ENCODE peak calls at places on chromosomes 7 and 10, in eight cellular contexts. One of them, this sample, is unnamed.
A peak's percentile ranks its signal among the peaks of the same experiment; 100 is the strongest.

GRCh38 chr7:77351539-77352004 is 64.6 kb downstream of the GSAP start:
- DNase-seq in endothelial cell: peak; percentile 17
- DNase-seq in sigmoid colon: no peak
- DNase-seq in nephron progenitor cell: no peak
- DNase-seq in neural crest cell: no peak
- DNase-seq in cardiac fibroblast: no peak
- DNase-seq in GM13977: peak; percentile 52
- DNase-seq in activated B cell treated with CpG ODN at 0.5 μM for 24 hours: peak; percentile 29
- DNase-seq in this sample: no peak

GRCh38 chr7:11835260-11835659 is 3.3 kb upstream of the THSD7A start:
- DNase-seq in endothelial cell: no peak
- DNase-seq in sigmoid colon: no peak
- DNase-seq in nephron progenitor cell: no peak
- DNase-seq in neural crest cell: no peak
- DNase-seq in cardiac fibroblast: peak; percentile 16
- DNase-seq in GM13977: no peak
- DNase-seq in activated B cell treated with CpG ODN at 0.5 μM for 24 hours: no peak
- DNase-seq in this sample: no peak

GRCh38 chr7:99997545-99998137 is 17.8 kb upstream of the ZKSCAN1 start:
- DNase-seq in endothelial cell: peak; percentile 33
- DNase-seq in sigmoid colon: peak; percentile 78
- DNase-seq in nephron progenitor cell: no peak
- DNase-seq in neural crest cell: no peak
- DNase-seq in cardiac fibroblast: peak; percentile 33
- DNase-seq in GM13977: peak; percentile 76
- DNase-seq in activated B cell treated with CpG ODN at 0.5 μM for 24 hours: peak; percentile 60
- DNase-seq in this sample: no peak

GRCh38 chr7:133207687-133208086 is 45.2 kb upstream of the EXOC4 start:
- DNase-seq in endothelial cell: no peak
- DNase-seq in sigmoid colon: no peak
- DNase-seq in nephron progenitor cell: no peak
- DNase-seq in neural crest cell: no peak
- DNase-seq in cardiac fibroblast: peak; percentile 24
- DNase-seq in GM13977: peak; percentile 29
- DNase-seq in activated B cell treated with CpG ODN at 0.5 μM for 24 hours: no peak
- DNase-seq in this sample: no peak

GRCh38 chr10:124332426-124332825 is 86.3 kb downstream of the OAT start:
- DNase-seq in endothelial cell: no peak
- DNase-seq in sigmoid colon: no peak
- DNase-seq in nephron progenitor cell: no peak
- DNase-seq in neural crest cell: no peak
- DNase-seq in cardiac fibroblast: peak; percentile 63
- DNase-seq in GM13977: no peak
- DNase-seq in activated B cell treated with CpG ODN at 0.5 μM for 24 hours: no peak
- DNase-seq in this sample: peak; percentile 52

GRCh38 chr10:58740620-58741369 is 228.1 kb downstream of the BICC1 start:
- DNase-seq in endothelial cell: no peak
- DNase-seq in sigmoid colon: no peak
- DNase-seq in nephron progenitor cell: no peak
- DNase-seq in neural crest cell: no peak
- DNase-seq in cardiac fibroblast: peak; percentile 29
- DNase-seq in GM13977: no peak
- DNase-seq in activated B cell treated with CpG ODN at 0.5 μM for 24 hours: no peak
- DNase-seq in this sample: no peak

GRCh38 chr10:102710604-102711003 is 3.6 kb downstream of the ARL3 start:
- DNase-seq in endothelial cell: no peak
- DNase-seq in sigmoid colon: no peak
- DNase-seq in nephron progenitor cell: no peak
- DNase-seq in neural crest cell: no peak
- DNase-seq in cardiac fibroblast: peak; percentile 65
- DNase-seq in GM13977: no peak
- DNase-seq in activated B cell treated with CpG ODN at 0.5 μM for 24 hours: no peak
- DNase-seq in this sample: peak; percentile 82

GRCh38 chr7:49111706-49112105 is 187.4 kb downstream of the CDC14C start:
- DNase-seq in endothelial cell: no peak
- DNase-seq in sigmoid colon: no peak
- DNase-seq in nephron progenitor cell: no peak
- DNase-seq in neural crest cell: no peak
- DNase-seq in cardiac fibroblast: no peak
- DNase-seq in GM13977: no peak
- DNase-seq in activated B cell treated with CpG ODN at 0.5 μM for 24 hours: no peak
- DNase-seq in this sample: no peak

GRCh38 chr7:29486191-29486700 is 77.4 kb upstream of the PRR15 start:
- DNase-seq in endothelial cell: no peak
- DNase-seq in sigmoid colon: no peak
- DNase-seq in nephron progenitor cell: no peak
- DNase-seq in neural crest cell: no peak
- DNase-seq in cardiac fibroblast: no peak
- DNase-seq in GM13977: no peak
- DNase-seq in activated B cell treated with CpG ODN at 0.5 μM for 24 hours: no peak
- DNase-seq in this sample: no peak

GRCh38 chr10:99534939-99535763 is 2.4 kb downstream of the NKX2-3 start:
- DNase-seq in endothelial cell: no peak
- DNase-seq in sigmoid colon: peak; percentile 77
- DNase-seq in nephron progenitor cell: peak; percentile 73
- DNase-seq in neural crest cell: no peak
- DNase-seq in cardiac fibroblast: no peak
- DNase-seq in GM13977: peak; percentile 54
- DNase-seq in activated B cell treated with CpG ODN at 0.5 μM for 24 hours: no peak
- DNase-seq in this sample: no peak

GRCh38 chr10:103502849-103503660 is 9.6 kb downstream of the NEURL1 start:
- DNase-seq in endothelial cell: no peak
- DNase-seq in sigmoid colon: no peak
- DNase-seq in nephron progenitor cell: no peak
- DNase-seq in neural crest cell: no peak
- DNase-seq in cardiac fibroblast: no peak
- DNase-seq in GM13977: no peak
- DNase-seq in activated B cell treated with CpG ODN at 0.5 μM for 24 hours: no peak
- DNase-seq in this sample: no peak

GRCh38 chr10:95508730-95509129 is 52.4 kb downstream of the SORBS1 start:
- DNase-seq in endothelial cell: no peak
- DNase-seq in sigmoid colon: no peak
- DNase-seq in nephron progenitor cell: no peak
- DNase-seq in neural crest cell: no peak
- DNase-seq in cardiac fibroblast: peak; percentile 31
- DNase-seq in GM13977: no peak
- DNase-seq in activated B cell treated with CpG ODN at 0.5 μM for 24 hours: no peak
- DNase-seq in this sample: no peak

GRCh38 chr10:95509281-95509680 is 51.9 kb downstream of the SORBS1 start:
- DNase-seq in endothelial cell: no peak
- DNase-seq in sigmoid colon: no peak
- DNase-seq in nephron progenitor cell: no peak
- DNase-seq in neural crest cell: no peak
- DNase-seq in cardiac fibroblast: no peak
- DNase-seq in GM13977: no peak
- DNase-seq in activated B cell treated with CpG ODN at 0.5 μM for 24 hours: no peak
- DNase-seq in this sample: no peak

GRCh38 chr10:95513008-95513589 is 48.1 kb downstream of the SORBS1 start:
- DNase-seq in endothelial cell: no peak
- DNase-seq in sigmoid colon: no peak
- DNase-seq in nephron progenitor cell: no peak
- DNase-seq in neural crest cell: no peak
- DNase-seq in cardiac fibroblast: no peak
- DNase-seq in GM13977: no peak
- DNase-seq in activated B cell treated with CpG ODN at 0.5 μM for 24 hours: no peak
- DNase-seq in this sample: no peak

GRCh38 chr10:95513941-95514392 is 47.2 kb downstream of the SORBS1 start:
- DNase-seq in endothelial cell: no peak
- DNase-seq in sigmoid colon: peak; percentile 86
- DNase-seq in nephron progenitor cell: no peak
- DNase-seq in neural crest cell: no peak
- DNase-seq in cardiac fibroblast: peak; percentile 42
- DNase-seq in GM13977: no peak
- DNase-seq in activated B cell treated with CpG ODN at 0.5 μM for 24 hours: no peak
- DNase-seq in this sample: peak; percentile 38

GRCh38 chr10:95511314-95511713 is 49.9 kb downstream of the SORBS1 start:
- DNase-seq in endothelial cell: no peak
- DNase-seq in sigmoid colon: no peak
- DNase-seq in nephron progenitor cell: no peak
- DNase-seq in neural crest cell: no peak
- DNase-seq in cardiac fibroblast: no peak
- DNase-seq in GM13977: no peak
- DNase-seq in activated B cell treated with CpG ODN at 0.5 μM for 24 hours: no peak
- DNase-seq in this sample: no peak
- TF ChIP-seq CTCF in endothelial cell: no peak
- TF ChIP-seq CTCF in sigmoid colon: no peak
- TF ChIP-seq CTCF in nephron progenitor cell: no peak
- TF ChIP-seq CTCF in neural crest cell: no peak
- TF ChIP-seq CTCF in cardiac fibroblast: no peak
- TF ChIP-seq CTCF in GM13977: no peak
- TF ChIP-seq CTCF in activated B cell treated with CpG ODN at 0.5 μM for 24 hours: no peak
- TF ChIP-seq CTCF in this sample: no peak

GRCh38 chr7:94509879-94510581 is 421 bp downstream of the CASD1 start:
- DNase-seq in endothelial cell: peak; percentile 72
- DNase-seq in sigmoid colon: peak; percentile 77
- DNase-seq in nephron progenitor cell: peak; percentile 77
- DNase-seq in neural crest cell: peak; percentile 62
- DNase-seq in cardiac fibroblast: peak; percentile 65
- DNase-seq in GM13977: peak; percentile 92
- DNase-seq in activated B cell treated with CpG ODN at 0.5 μM for 24 hours: peak; percentile 73
- DNase-seq in this sample: peak; percentile 43
- TF ChIP-seq CTCF in endothelial cell: no peak
- TF ChIP-seq CTCF in sigmoid colon: no peak
- TF ChIP-seq CTCF in nephron progenitor cell: no peak
- TF ChIP-seq CTCF in neural crest cell: peak; percentile 38
- TF ChIP-seq CTCF in cardiac fibroblast: peak; percentile 24
- TF ChIP-seq CTCF in GM13977: peak; percentile 52
- TF ChIP-seq CTCF in activated B cell treated with CpG ODN at 0.5 μM for 24 hours: no peak
- TF ChIP-seq CTCF in this sample: peak; percentile 45

GRCh38 chr7:121510858-121511482 is 114.9 kb upstream of the FAM3C start:
- DNase-seq in endothelial cell: no peak
- DNase-seq in sigmoid colon: no peak
- DNase-seq in nephron progenitor cell: no peak
- DNase-seq in neural crest cell: no peak
- DNase-seq in cardiac fibroblast: peak; percentile 11
- DNase-seq in GM13977: no peak
- DNase-seq in activated B cell treated with CpG ODN at 0.5 μM for 24 hours: no peak
- DNase-seq in this sample: no peak

GRCh38 chr7:121513105-121513504 is 117.0 kb upstream of the FAM3C start:
- DNase-seq in endothelial cell: no peak
- DNase-seq in sigmoid colon: no peak
- DNase-seq in nephron progenitor cell: no peak
- DNase-seq in neural crest cell: no peak
- DNase-seq in cardiac fibroblast: no peak
- DNase-seq in GM13977: no peak
- DNase-seq in activated B cell treated with CpG ODN at 0.5 μM for 24 hours: no peak
- DNase-seq in this sample: no peak

GRCh38 chr7:121505540-121506182 is 109.6 kb upstream of the FAM3C start:
- DNase-seq in endothelial cell: no peak
- DNase-seq in sigmoid colon: no peak
- DNase-seq in nephron progenitor cell: no peak
- DNase-seq in neural crest cell: no peak
- DNase-seq in cardiac fibroblast: no peak
- DNase-seq in GM13977: no peak
- DNase-seq in activated B cell treated with CpG ODN at 0.5 μM for 24 hours: no peak
- DNase-seq in this sample: no peak

GRCh38 chr7:121515181-121515580 is 119.1 kb upstream of the FAM3C start:
- DNase-seq in endothelial cell: no peak
- DNase-seq in sigmoid colon: no peak
- DNase-seq in nephron progenitor cell: no peak
- DNase-seq in neural crest cell: no peak
- DNase-seq in cardiac fibroblast: no peak
- DNase-seq in GM13977: no peak
- DNase-seq in activated B cell treated with CpG ODN at 0.5 μM for 24 hours: no peak
- DNase-seq in this sample: no peak

DNA sequence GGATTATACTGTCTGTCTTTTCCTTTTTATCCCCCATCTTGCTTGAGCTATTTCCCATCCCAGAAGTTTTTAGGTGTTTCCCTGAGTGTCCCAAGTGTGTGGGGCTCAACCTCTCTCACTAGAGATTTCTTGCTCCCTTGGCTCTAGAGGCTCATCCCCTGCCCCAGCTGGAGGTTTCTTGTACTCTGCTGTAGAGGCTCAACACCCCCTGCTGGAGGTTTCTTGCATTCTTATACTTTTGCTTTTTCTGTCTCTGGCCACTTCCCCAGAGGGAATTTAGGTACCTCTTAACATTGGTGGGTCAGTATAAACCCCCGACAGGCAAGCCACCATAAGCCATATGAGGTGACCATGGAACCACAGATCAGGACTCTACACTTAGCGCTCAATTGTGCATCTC is 114.2 kb upstream of the FAM3C start:
- DNase-seq in endothelial cell: no peak
- DNase-seq in sigmoid colon: no peak
- DNase-seq in nephron progenitor cell: no peak
- DNase-seq in neural crest cell: no peak
- DNase-seq in cardiac fibroblast: no peak
- DNase-seq in GM13977: no peak
- DNase-seq in activated B cell treated with CpG ODN at 0.5 μM for 24 hours: no peak
- DNase-seq in this sample: no peak
- TF ChIP-seq CTCF in endothelial cell: no peak
- TF ChIP-seq CTCF in sigmoid colon: no peak
- TF ChIP-seq CTCF in nephron progenitor cell: no peak
- TF ChIP-seq CTCF in neural crest cell: no peak
- TF ChIP-seq CTCF in cardiac fibroblast: no peak
- TF ChIP-seq CTCF in GM13977: no peak
- TF ChIP-seq CTCF in activated B cell treated with CpG ODN at 0.5 μM for 24 hours: no peak
- TF ChIP-seq CTCF in this sample: peak; percentile 35

DNA sequence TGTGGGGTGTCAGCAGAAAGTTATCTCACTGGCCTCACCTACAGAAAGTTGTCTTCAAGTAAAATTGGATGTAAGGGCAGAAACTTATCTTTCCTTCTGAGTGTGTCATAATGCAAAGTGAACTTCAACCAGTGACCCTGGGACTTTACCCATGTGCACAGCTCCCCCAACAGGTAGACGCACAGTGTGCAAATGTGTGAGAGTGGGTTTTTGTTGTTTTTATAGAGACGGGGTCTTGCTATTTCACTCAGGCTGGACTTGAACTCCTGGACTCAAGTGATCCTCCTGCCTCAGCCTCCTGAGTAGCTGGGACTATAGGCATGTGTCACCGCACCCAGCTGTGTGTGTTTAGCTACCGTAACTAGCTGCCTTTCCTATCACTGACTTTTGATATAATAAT is 6.4 kb upstream of the KAZALD1 start:
- DNase-seq in endothelial cell: no peak
- DNase-seq in sigmoid colon: no peak
- DNase-seq in nephron progenitor cell: no peak
- DNase-seq in neural crest cell: no peak
- DNase-seq in cardiac fibroblast: no peak
- DNase-seq in GM13977: no peak
- DNase-seq in activated B cell treated with CpG ODN at 0.5 μM for 24 hours: no peak
- DNase-seq in this sample: no peak
- TF ChIP-seq CTCF in endothelial cell: no peak
- TF ChIP-seq CTCF in sigmoid colon: no peak
- TF ChIP-seq CTCF in nephron progenitor cell: no peak
- TF ChIP-seq CTCF in neural crest cell: no peak
- TF ChIP-seq CTCF in cardiac fibroblast: no peak
- TF ChIP-seq CTCF in GM13977: peak; percentile 30
- TF ChIP-seq CTCF in activated B cell treated with CpG ODN at 0.5 μM for 24 hours: no peak
- TF ChIP-seq CTCF in this sample: peak; percentile 37